ENCODE peak calls at places on chromosomes 11 and 22, in seven cellular contexts. Q is transverse colon; U is sigmoid colon; E is CD4-positive, alpha-beta T cell; Y is GM12865; Z is cardiac muscle cell; D is ovary. F is an unnamed sample.

GRCh38 chr11:130166457-130166784 is 6.8 kb downstream of the ST14 start:
- DNase-seq in Z (no peak), E (no peak), Y (peak), D (no peak), Q (peak), U (no peak), F (no peak)

GRCh38 chr11:10606536-10607208 is 38.2 kb upstream of the LYVE1 start:
- DNase-seq in Z (no peak), Q (no peak), U (no peak), D (no peak), E (no peak), Y (peak), F (no peak)

GRCh38 chr11:83287631-83288030 is 1.5 kb upstream of the CCDC90B start:
- DNase-seq in U (no peak), Q (no peak), D (no peak), E (no peak), Y (peak), Z (no peak), F (no peak)

GRCh38 chr22:23240639-23241389 is 60.5 kb downstream of the BCR start:
- DNase-seq in Q (no peak), Y (peak), Z (no peak), E (no peak), U (no peak), D (no peak), F (no peak)

GRCh38 chr22:41831383-41831782 is 1.5 kb upstream of the SREBF2 start:
- DNase-seq in Y (peak), E (no peak), Z (no peak), U (no peak), D (no peak), Q (no peak), F (peak)

GRCh38 chr11:85869776-85870175 is 14.6 kb downstream of the CCDC83 start:
- DNase-seq in Y (no peak), E (no peak), D (no peak), U (no peak), Z (no peak), Q (no peak), F (no peak)

GRCh38 chr11:75100314-75100713 is 3.6 kb upstream of the OR2AT4 start:
- DNase-seq in E (no peak), U (no peak), Z (no peak), Q (no peak), D (no peak), Y (peak), F (no peak)

GRCh38 chr11:18012314-18012905 is 437 bp downstream of the SERGEF start:
- DNase-seq in E (peak), U (peak), Z (peak), Y (peak), Q (peak), D (no peak), F (peak)

GRCh38 chr22:22371031-22371541 is 126.5 kb downstream of the VPREB1 start:
- DNase-seq in E (no peak), Z (no peak), Y (no peak), U (no peak), D (no peak), Q (no peak), F (no peak)

GRCh38 chr11:110298298-110298765 is 1.9 kb upstream of the RDX start:
- DNase-seq in E (no peak), Z (no peak), D (no peak), U (no peak), Q (no peak), Y (no peak), F (no peak)

GRCh38 chr11:124179311-124179710 is 3.8 kb upstream of the OR10D3 start:
- DNase-seq in Z (no peak), E (no peak), Y (no peak), U (no peak), Q (no peak), D (no peak), F (no peak)

GRCh38 chr22:25153961-25154685 is 45.5 kb upstream of the CRYBB3 start:
- DNase-seq in U (peak), D (no peak), Y (no peak), Z (peak), Q (peak), E (no peak), F (peak)
- TF ChIP-seq CTCF in U (no peak), D (no peak), Y (no peak), Z (no peak), Q (no peak), E (no peak), F (no peak)

DNA sequence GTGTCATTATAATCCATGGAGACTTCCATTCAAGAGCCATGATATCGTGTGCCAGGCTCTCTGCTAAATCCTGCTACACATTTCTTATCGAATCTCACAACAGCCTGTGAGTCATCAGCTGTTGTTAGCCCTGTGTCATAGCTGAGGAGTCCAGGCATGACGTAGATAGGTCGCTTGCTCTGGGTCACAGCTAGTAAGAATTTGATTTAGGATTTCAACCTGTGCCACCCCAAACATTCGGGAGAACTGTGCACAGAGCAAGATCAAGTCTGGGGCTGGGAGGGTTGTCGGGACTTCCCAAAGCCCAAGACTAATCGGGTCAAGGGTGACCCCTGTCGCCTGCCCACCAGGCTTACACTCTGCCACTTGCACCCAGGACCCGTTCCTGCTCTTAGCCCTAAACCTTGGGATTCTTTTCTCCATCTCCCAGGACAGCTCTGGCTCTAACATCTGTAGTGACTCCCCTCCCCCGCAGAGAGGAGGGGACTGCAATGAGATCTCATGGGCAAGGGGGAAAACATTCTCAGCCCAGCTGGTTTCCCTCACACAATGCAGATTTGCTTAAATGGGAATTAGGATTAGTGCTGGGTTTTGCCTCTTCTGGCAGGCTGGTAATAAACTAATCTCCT is 34.3 kb downstream of the TSPAN18 start:
- DNase-seq in Z (peak), U (peak), Y (no peak), D (peak), Q (no peak), E (no peak), F (peak)
- TF ChIP-seq CTCF in Z (no peak), U (no peak), Y (no peak), D (no peak), Q (no peak), E (no peak), F (no peak)

GRCh38 chr11:13344818-13345217 is 67.2 kb downstream of the BMAL1 start:
- DNase-seq in Y (no peak), E (no peak), Z (no peak), Q (no peak), D (no peak), U (no peak), F (no peak)

GRCh38 chr11:13343067-13343466 is 65.5 kb downstream of the BMAL1 start:
- DNase-seq in E (no peak), D (no peak), Q (no peak), Y (peak), U (no peak), Z (no peak), F (no peak)

GRCh38 chr11:13346470-13346869 is 68.9 kb downstream of the BMAL1 start:
- DNase-seq in Z (no peak), E (no peak), Q (no peak), U (no peak), D (no peak), Y (no peak), F (no peak)

GRCh38 chr11:13341028-13341427 is 63.4 kb downstream of the BMAL1 start:
- DNase-seq in D (no peak), U (no peak), Q (no peak), Y (no peak), E (no peak), Z (no peak), F (no peak)

GRCh38 chr11:13343931-13344717 is 66.5 kb downstream of the BMAL1 start:
- DNase-seq in E (peak), Z (peak), Q (peak), Y (peak), U (no peak), D (peak), F (no peak)
- TF ChIP-seq CTCF in E (peak), Z (peak), Q (peak), Y (peak), U (peak), D (peak), F (peak)

GRCh38 chr22:50144005-50144614 is 26.4 kb upstream of the PANX2 start:
- DNase-seq in Q (no peak), D (no peak), U (no peak), E (no peak), Y (no peak), Z (no peak), F (no peak)
- TF ChIP-seq CTCF in Q (no peak), D (no peak), U (no peak), E (no peak), Y (no peak), Z (no peak), F (no peak)

GRCh38 chr22:26086359-26086758 is 82.9 kb upstream of the SEZ6L start:
- DNase-seq in U (no peak), Q (no peak), Y (no peak), Z (no peak), D (no peak), E (no peak), F (no peak)
- TF ChIP-seq CTCF in U (no peak), Q (no peak), Y (no peak), Z (no peak), D (no peak), E (no peak), F (no peak)

DNA sequence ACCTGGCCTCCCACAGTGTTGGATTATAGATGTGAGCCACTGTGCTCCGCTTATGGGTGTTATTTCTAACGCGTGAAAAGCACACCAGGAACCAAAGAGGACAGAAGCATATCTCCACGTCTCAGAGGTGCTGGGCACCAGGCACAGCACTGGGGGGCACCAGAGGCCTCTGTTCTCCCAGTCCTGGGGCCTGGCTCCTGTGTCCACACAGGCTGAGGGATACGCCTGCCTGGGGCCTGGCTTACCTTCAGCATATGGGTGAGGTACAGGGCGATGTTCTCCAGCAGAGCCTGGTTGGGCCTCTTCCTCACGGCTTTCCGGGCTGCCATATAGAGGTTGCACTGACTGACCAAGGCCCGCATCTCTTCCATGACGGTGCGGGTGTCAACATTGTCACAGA is 24.7 kb upstream of the NAP1L4 start:
- DNase-seq in U (no peak), D (no peak), Z (no peak), E (no peak), Y (no peak), Q (no peak), F (no peak)
- TF ChIP-seq CTCF in U (no peak), D (no peak), Z (no peak), E (no peak), Y (no peak), Q (no peak), F (no peak)

GRCh38 chr11:61392991-61393595 is 706 bp downstream of the TMEM216 start:
- DNase-seq in Z (peak), U (no peak), Y (peak), E (no peak), D (no peak), Q (no peak), F (no peak)
- TF ChIP-seq CTCF in Z (peak), U (no peak), Y (peak), E (peak), D (no peak), Q (no peak), F (no peak)

GRCh38 chr11:4087551-4087950 is 7.0 kb upstream of the RRM1 start:
- DNase-seq in D (no peak), Y (no peak), Z (no peak), E (no peak), Q (no peak), U (no peak), F (no peak)
- TF ChIP-seq CTCF in D (no peak), Y (no peak), Z (peak), E (no peak), Q (no peak), U (no peak), F (no peak)

GRCh38 chr11:131689049-131689925 is 318.9 kb downstream of the NTM start:
- DNase-seq in Z (no peak), D (no peak), Y (no peak), Q (no peak), U (no peak), E (no peak), F (no peak)

GRCh38 chr11:131690362-131690761 is 319.9 kb downstream of the NTM start:
- DNase-seq in U (no peak), Z (no peak), Y (no peak), E (no peak), D (no peak), Q (no peak), F (no peak)

GRCh38 chr11:131687291-131688055 is 317.1 kb downstream of the NTM start:
- DNase-seq in Q (no peak), E (no peak), U (no peak), Z (no peak), Y (no peak), D (no peak), F (no peak)

GRCh38 chr11:131686836-131687235 is 316.4 kb downstream of the NTM start:
- DNase-seq in Q (no peak), D (no peak), E (no peak), Y (no peak), Z (no peak), U (no peak), F (no peak)

DNA sequence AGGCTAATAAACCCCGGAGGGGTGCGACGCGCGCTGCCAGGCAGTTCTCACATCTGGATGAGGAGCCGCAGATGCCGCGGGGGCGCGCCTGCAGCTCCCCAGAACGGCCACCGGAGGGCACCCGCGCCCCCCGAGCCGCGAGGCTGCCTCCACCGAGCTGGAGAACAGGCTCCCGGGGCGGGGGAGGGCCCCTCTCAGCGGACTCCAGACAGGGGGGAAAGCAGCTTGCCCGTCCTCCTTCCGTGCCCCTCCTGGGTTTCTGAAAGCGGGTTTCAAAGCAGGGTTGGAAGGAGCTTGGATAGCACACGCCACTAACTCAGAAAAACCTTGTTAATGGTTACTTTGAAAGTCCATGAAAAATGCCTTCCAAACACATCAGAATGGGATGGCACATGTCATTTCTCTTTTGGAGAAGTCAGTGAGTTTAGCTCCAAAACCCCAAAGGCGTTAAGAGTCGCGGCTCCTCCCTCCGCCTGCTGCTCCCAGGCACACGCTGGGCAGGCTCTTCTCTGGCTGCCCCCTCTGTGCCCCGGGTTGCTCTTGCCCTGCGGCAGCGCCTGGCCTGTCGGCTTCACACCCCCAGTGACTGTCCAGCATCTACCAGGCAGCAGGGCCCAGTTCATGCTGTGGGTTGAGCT is 317.8 kb downstream of the NTM start:
- DNase-seq in Q (peak), D (peak), Y (peak), E (no peak), U (no peak), Z (peak), F (no peak)
- TF ChIP-seq CTCF in Q (peak), D (no peak), Y (peak), E (no peak), U (peak), Z (peak), F (peak)

DNA sequence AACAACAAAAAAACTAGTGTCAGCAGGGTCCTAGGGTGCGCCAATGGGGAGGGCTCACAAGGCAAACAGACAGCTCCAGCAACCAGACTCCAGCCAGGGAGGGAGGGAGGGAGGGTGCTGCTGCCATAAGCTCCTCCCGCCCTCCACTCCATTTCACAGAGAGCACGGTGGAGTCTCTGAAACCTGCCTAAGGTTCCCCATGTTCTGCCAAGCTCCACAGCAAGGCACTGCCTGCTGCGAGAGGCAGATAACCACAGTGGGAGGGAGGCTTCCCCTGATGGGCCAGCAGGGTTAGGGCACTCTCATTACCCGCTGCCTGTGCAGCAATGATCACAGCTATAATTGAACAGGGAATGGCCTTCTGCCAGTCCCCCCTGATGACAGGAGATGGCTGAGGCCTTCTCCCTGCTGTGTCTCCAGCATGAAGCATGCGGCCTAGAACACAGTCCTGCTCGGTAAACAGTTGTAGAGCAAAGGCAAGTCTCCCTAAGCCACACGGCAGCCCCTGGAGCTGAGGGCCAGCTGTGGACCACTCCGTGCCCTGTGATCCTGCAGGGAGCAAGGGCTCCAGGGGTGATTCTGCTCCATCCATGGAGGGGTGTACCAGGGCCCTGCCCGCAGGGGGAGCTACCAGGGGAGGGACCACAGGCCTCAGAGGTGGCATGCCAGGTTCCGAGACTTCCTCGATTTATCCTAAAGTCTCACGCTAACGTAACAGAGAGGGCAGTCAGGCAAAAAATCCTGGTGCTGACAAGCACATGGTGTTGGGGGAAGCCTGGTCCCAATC is 42.9 kb downstream of the PC start:
- DNase-seq in D (no peak), E (no peak), Q (no peak), Z (no peak), U (no peak), Y (no peak), F (no peak)
- TF ChIP-seq CTCF in D (no peak), E (no peak), Q (no peak), Z (no peak), U (no peak), Y (no peak), F (no peak)

F was measured in gastrocnemius medialis.